ENCODE peak calls at places on chromosomes 3 and 15, in nine cellular contexts. K is adrenal gland, T is ascending aorta, S is IMR-90, V is BE2C, I is HCT116, O is WERI-Rb-1, Z is BJ, A is heart left ventricle. B is an unnamed sample. For H3K36me3, the result is how much of the 10 kb centered on the place peaks cover.

GRCh38 chr3:159534496-159534895 is 454.1 kb upstream of the IL12A start:
- DNase-seq in K (no peak), T (no peak), S (no peak), V (no peak), I (no peak), O (no peak), Z (no peak), A (no peak), B (no peak)

GRCh38 chr3:155079795-155080546 is at the start of gene MME:
- DNase-seq in K (no peak), T (peak), S (peak), V (peak), I (no peak), O (peak), Z (no peak), A (peak), B (peak)

GRCh38 chr3:57582470-57583168 is 14.5 kb downstream of the ARF4 start:
- DNase-seq in K (no peak), T (no peak), S (no peak), V (peak), I (peak), O (no peak), Z (no peak), A (no peak), B (no peak)

GRCh38 chr15:74417230-74417629 is 16.5 kb downstream of the SEMA7A start:
- DNase-seq in K (no peak), T (no peak), S (peak), V (no peak), I (no peak), O (no peak), Z (no peak), A (peak), B (no peak)

GRCh38 chr3:152056481-152056880 is 183.0 kb downstream of the SUCNR1 start:
- DNase-seq in K (no peak), T (no peak), S (no peak), V (no peak), I (no peak), O (no peak), Z (no peak), A (no peak), B (no peak)

GRCh38 chr3:77296527-77296926 is 256.6 kb downstream of the ROBO2 start:
- DNase-seq in K (no peak), T (no peak), S (peak), V (no peak), I (no peak), O (no peak), Z (no peak), A (no peak), B (no peak)

GRCh38 chr15:73683624-73684536 is at the start of gene CD276:
- DNase-seq in K (peak), T (peak), S (peak), V (peak), I (peak), O (peak), Z (no peak), A (peak), B (peak)

GRCh38 chr15:70236306-70237103 is 138.8 kb upstream of the TLE3 start:
- DNase-seq in K (no peak), T (no peak), S (peak), V (no peak), I (no peak), O (no peak), Z (no peak), A (no peak), B (no peak)

GRCh38 chr3:190809351-190809750 is 53.1 kb downstream of the GMNC start:
- DNase-seq in K (no peak), T (no peak), S (no peak), V (no peak), I (no peak), O (no peak), Z (no peak), A (no peak), B (no peak)

GRCh38 chr3:106692624-106693023 is 684.6 kb upstream of the CCDC54 start:
- DNase-seq in K (no peak), T (no peak), S (no peak), V (no peak), I (no peak), O (no peak), Z (no peak), A (no peak), B (no peak)

GRCh38 chr3:152097770-152098169 is 171.0 kb upstream of the MBNL1 start:
- DNase-seq in K (no peak), T (no peak), S (no peak), V (no peak), I (no peak), O (no peak), Z (no peak), A (no peak), B (no peak)

GRCh38 chr3:155321418-155321817 is 27.9 kb upstream of the STRIT1 start:
- DNase-seq in K (no peak), T (no peak), S (peak), V (no peak), I (no peak), O (no peak), Z (no peak), A (no peak), B (no peak)

GRCh38 chr15:45548753-45549520 is 26.4 kb upstream of the SLC30A4 start:
- DNase-seq in K (no peak), T (no peak), S (no peak), V (peak), I (no peak), O (no peak), Z (no peak), A (no peak), B (no peak)

GRCh38 chr15:38817427-38818155 is 253.0 kb upstream of the RASGRP1 start:
- DNase-seq in K (peak), T (peak), S (peak), V (peak), I (peak), O (peak), Z (peak), A (peak), B (peak)

GRCh38 chr15:66995257-66995656 is 70.1 kb upstream of the SMAD3 start:
- DNase-seq in K (no peak), T (no peak), S (peak), V (no peak), I (no peak), O (no peak), Z (no peak), A (no peak), B (no peak)

GRCh38 chr15:65223996-65224395 is 12.7 kb upstream of the CILP start:
- DNase-seq in K (no peak), T (no peak), S (no peak), V (no peak), I (no peak), O (no peak), Z (no peak), A (no peak), B (no peak)

GRCh38 chr3:73432021-73432722 is 192.6 kb downstream of the PDZRN3 start:
- DNase-seq in K (no peak), T (no peak), S (peak), V (peak), I (peak), O (peak), Z (no peak), A (no peak), B (no peak)

GRCh38 chr3:195123196-195123805 is 147.7 kb downstream of the XXYLT1 start:
- DNase-seq in K (no peak), T (no peak), S (peak), V (peak), I (no peak), O (peak), Z (no peak), A (no peak), B (no peak)

GRCh38 chr3:106184540-106185457 is 316.0 kb upstream of the CBLB start:
- DNase-seq in K (no peak), T (no peak), S (no peak), V (no peak), I (no peak), O (no peak), Z (no peak), A (no peak), B (no peak)

GRCh38 chr3:1135194-1135593 is 42.4 kb downstream of the CNTN6 start:
- DNase-seq in K (no peak), T (no peak), S (no peak), V (no peak), I (no peak), O (no peak), Z (no peak), A (no peak), B (no peak)

GRCh38 chr3:14605070-14605469 is 46.5 kb upstream of the CCDC174 start:
- DNase-seq in K (no peak), T (no peak), S (peak), V (no peak), I (no peak), O (no peak), Z (no peak), A (no peak), B (no peak)

GRCh38 chr15:73800662-73801345 is 47.7 kb upstream of the INSYN1 start:
- DNase-seq in K (no peak), T (peak), S (peak), V (no peak), I (no peak), O (no peak), Z (peak), A (peak), B (no peak)

GRCh38 chr3:113186566-113186965 is 24.8 kb upstream of the BOC start:
- DNase-seq in K (no peak), T (no peak), S (no peak), V (no peak), I (no peak), O (no peak), Z (no peak), A (no peak), B (no peak)

GRCh38 chr15:83844742-83845141 is 190.8 kb downstream of the ADAMTSL3 start:
- DNase-seq in K (no peak), T (no peak), S (peak), V (no peak), I (no peak), O (peak), Z (no peak), A (no peak), B (no peak)

GRCh38 chr15:76905855-76906254 is 715 bp upstream of the SCAPER start:
- DNase-seq in K (no peak), T (no peak), S (no peak), V (no peak), I (no peak), O (peak), Z (no peak), A (no peak), B (no peak)

GRCh38 chr15:52527898-52528464 is 699 bp downstream of the MYO5A start:
- DNase-seq in K (peak), T (no peak), S (peak), V (peak), I (no peak), O (peak), Z (no peak), A (no peak), B (peak)

GRCh38 chr3:2303567-2303966 is 204.9 kb downstream of the CNTN4 start:
- DNase-seq in K (no peak), T (no peak), S (no peak), V (no peak), I (no peak), O (no peak), Z (no peak), A (no peak), B (no peak)

GRCh38 chr15:63405683-63406456 is 24.2 kb upstream of the CA12 start:
- DNase-seq in K (no peak), T (peak), S (no peak), V (no peak), I (no peak), O (no peak), Z (no peak), A (no peak), B (no peak)

GRCh38 chr3:177726807-177727206 is 529.5 kb upstream of the TBL1XR1 start:
- DNase-seq in K (no peak), T (no peak), S (no peak), V (no peak), I (no peak), O (no peak), Z (no peak), A (no peak), B (no peak)
- TF ChIP-seq CTCF in K (no peak), T (no peak), S (no peak), V (no peak), I (no peak), O (no peak), Z (no peak), A (no peak), B (no peak)

GRCh38 chr3:18012933-18013332 is 270.5 kb upstream of the TBC1D5 start:
- DNase-seq in K (no peak), T (no peak), S (no peak), V (no peak), I (no peak), O (no peak), Z (no peak), A (no peak), B (no peak)
- H3K36me3 ChIP-seq in K (under half), T (under half), S (under half), V (under half), I (under half), O (under half), Z (under half), A (under half), B (under half)

DNA sequence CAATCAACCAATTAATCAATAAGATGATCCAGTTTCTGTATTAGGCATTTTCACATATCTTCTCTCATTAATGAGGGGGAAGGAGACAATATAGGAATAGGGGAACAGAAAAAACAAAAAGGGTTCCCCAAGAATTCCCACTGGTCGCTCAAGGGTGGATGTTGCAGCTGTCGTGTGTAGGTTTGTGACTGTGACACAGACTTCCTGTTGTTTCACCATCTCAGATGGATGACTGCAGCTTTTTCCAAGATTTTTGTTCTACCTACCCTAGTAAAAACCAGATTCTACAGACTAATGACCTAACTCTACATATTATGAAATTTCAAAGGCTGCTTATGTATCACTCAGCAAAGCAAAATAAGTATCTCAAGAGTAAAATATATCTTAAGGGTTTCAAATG is 73.7 kb upstream of the MB21D2 start:
- DNase-seq in K (no peak), T (no peak), S (no peak), V (no peak), I (no peak), O (no peak), Z (no peak), A (no peak), B (no peak)
- TF ChIP-seq CTCF in K (no peak), T (no peak), S (no peak), V (no peak), I (no peak), O (no peak), Z (no peak), A (no peak), B (no peak)

GRCh38 chr3:111952866-111953450 is 25.9 kb upstream of the ABHD10 start:
- DNase-seq in K (no peak), T (no peak), S (no peak), V (no peak), I (no peak), O (no peak), Z (no peak), A (no peak), B (no peak)
- H3K36me3 ChIP-seq in K (under half), T (under half), S (under half), V (under half), I (under half), O (under half), Z (under half), A (half or more), B (under half)

GRCh38 chr3:197756704-197757103 is 7.0 kb downstream of the FYTTD1 start:
- DNase-seq in K (no peak), T (no peak), S (no peak), V (no peak), I (no peak), O (no peak), Z (no peak), A (no peak), B (no peak)

GRCh38 chr3:197758512-197758911 is 8.8 kb downstream of the FYTTD1 start:
- DNase-seq in K (no peak), T (no peak), S (no peak), V (no peak), I (no peak), O (no peak), Z (no peak), A (no peak), B (no peak)

DNA sequence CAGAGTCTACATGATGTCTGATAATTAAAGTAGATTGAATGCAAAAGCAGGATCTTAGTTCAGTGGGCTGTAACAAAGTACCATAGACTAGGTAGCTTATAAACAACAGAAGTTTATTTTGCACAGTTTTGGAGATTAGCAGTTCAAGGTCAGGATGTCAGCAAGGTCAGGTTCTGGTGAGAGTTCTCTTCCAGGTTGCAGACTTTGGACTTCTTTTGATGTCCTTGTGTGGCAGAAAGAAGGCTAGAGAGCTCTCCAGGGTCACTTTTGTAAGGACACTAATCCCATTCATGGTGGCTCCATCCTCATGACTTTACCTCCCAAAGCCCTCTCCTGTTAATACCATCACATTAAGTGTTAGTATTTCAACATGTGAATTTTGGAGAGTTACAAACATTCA is 12.1 kb downstream of the FYTTD1 start:
- DNase-seq in K (no peak), T (no peak), S (no peak), V (no peak), I (no peak), O (no peak), Z (no peak), A (no peak), B (no peak)
- TF ChIP-seq CTCF in K (no peak), T (no peak), S (no peak), V (no peak), I (no peak), O (no peak), Z (no peak), A (no peak), B (no peak)

GRCh38 chr3:9467451-9467850 is 70.0 kb downstream of the SETD5 start:
- DNase-seq in K (no peak), T (no peak), S (no peak), V (no peak), I (no peak), O (no peak), Z (no peak), A (no peak), B (no peak)

GRCh38 chr3:9468460-9468859 is 71.0 kb downstream of the SETD5 start:
- DNase-seq in K (no peak), T (no peak), S (peak), V (no peak), I (no peak), O (no peak), Z (no peak), A (no peak), B (no peak)

GRCh38 chr3:9473496-9473895 is 76.1 kb downstream of the SETD5 start:
- DNase-seq in K (no peak), T (no peak), S (no peak), V (no peak), I (no peak), O (no peak), Z (no peak), A (no peak), B (no peak)

GRCh38 chr3:9474482-9474881 is 77.1 kb downstream of the SETD5 start:
- DNase-seq in K (no peak), T (no peak), S (no peak), V (no peak), I (no peak), O (no peak), Z (no peak), A (no peak), B (no peak)

DNA sequence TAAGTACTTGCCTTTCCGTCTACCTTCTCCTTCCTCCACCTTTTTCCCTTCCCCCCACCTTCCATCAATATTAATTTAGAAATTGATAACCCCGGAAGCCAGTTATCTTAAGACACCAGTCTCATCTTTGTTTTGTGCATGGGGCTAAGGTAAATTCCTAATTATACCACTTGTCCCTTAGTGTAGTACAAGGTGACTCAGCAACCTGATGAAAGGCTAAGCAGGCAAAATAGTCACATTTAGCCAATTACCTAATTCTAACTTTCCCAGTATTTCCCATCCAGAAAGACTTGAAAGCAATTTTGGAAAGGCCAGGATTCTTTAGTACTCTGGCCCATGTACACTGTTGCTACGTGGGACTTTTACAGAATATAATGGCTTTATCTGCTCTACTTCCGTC is 72.5 kb downstream of the SETD5 start:
- DNase-seq in K (no peak), T (no peak), S (no peak), V (no peak), I (no peak), O (no peak), Z (no peak), A (no peak), B (no peak)
- H3K36me3 ChIP-seq in K (half or more), T (half or more), S (half or more), V (half or more), I (half or more), O (half or more), Z (under half), A (half or more), B (under half)

GRCh38 chr3:18241837-18242236 is 183.3 kb downstream of the SATB1 start:
- DNase-seq in K (no peak), T (no peak), S (no peak), V (no peak), I (no peak), O (no peak), Z (no peak), A (no peak), B (no peak)
- TF ChIP-seq CTCF in K (no peak), T (no peak), S (no peak), V (no peak), I (no peak), O (no peak), Z (no peak), A (no peak), B (no peak)

GRCh38 chr3:38186781-38187180 is 21.4 kb downstream of the OXSR1 start:
- DNase-seq in K (no peak), T (no peak), S (no peak), V (no peak), I (no peak), O (no peak), Z (no peak), A (no peak), B (no peak)
- H3K36me3 ChIP-seq in K (under half), T (under half), S (under half), V (under half), I (under half), O (under half), Z (under half), A (under half), B (under half)

GRCh38 chr15:68444336-68444735 is 12.4 kb upstream of the ITGA11 start:
- DNase-seq in K (no peak), T (no peak), S (no peak), V (no peak), I (no peak), O (no peak), Z (no peak), A (no peak), B (no peak)

GRCh38 chr15:68447209-68447608 is 15.2 kb upstream of the ITGA11 start:
- DNase-seq in K (no peak), T (no peak), S (no peak), V (no peak), I (no peak), O (no peak), Z (no peak), A (no peak), B (no peak)

GRCh38 chr15:68447976-68448755 is 16.2 kb upstream of the ITGA11 start:
- DNase-seq in K (no peak), T (no peak), S (no peak), V (no peak), I (no peak), O (no peak), Z (no peak), A (no peak), B (no peak)

GRCh38 chr15:68442041-68442440 is 10.1 kb upstream of the ITGA11 start:
- DNase-seq in K (peak), T (no peak), S (peak), V (no peak), I (no peak), O (no peak), Z (no peak), A (peak), B (no peak)

GRCh38 chr15:68445351-68445750 is 13.4 kb upstream of the ITGA11 start:
- DNase-seq in K (no peak), T (no peak), S (no peak), V (no peak), I (no peak), O (no peak), Z (no peak), A (no peak), B (no peak)
- TF ChIP-seq CTCF in K (no peak), T (no peak), S (no peak), V (no peak), I (no peak), O (no peak), Z (no peak), A (no peak), B (no peak)

GRCh38 chr15:57866149-57866736 is 159.7 kb downstream of the POLR2M start:
- DNase-seq in K (peak), T (peak), S (peak), V (peak), I (peak), O (peak), Z (no peak), A (peak), B (no peak)
- H3K36me3 ChIP-seq in K (under half), T (under half), S (under half), V (under half), I (under half), O (under half), Z (under half), A (under half), B (under half)

B was measured in tibial nerve.